ENCODE peak calls at places on chromosomes 2 and 18, in seven cellular contexts. A is A549; I is cardiac fibroblast; W is EH; P is activated effector memory CD4-positive, alpha-beta T cell treated with anti-CD3 and anti-CD28 coated beads, Interleukin-2, amount 50 U/mL, for 16 hours; H is Ammon's horn; K is LoVo. B is an unnamed sample.

GRCh38 chr2:84077504-84077903 is 381.6 kb downstream of the SUCLG1 start:
- DNase-seq in W (peak), K (peak), I (no peak), H (peak), A (peak), P (no peak), B (no peak)

GRCh38 chr2:238561230-238561629 is 134.5 kb downstream of the ASB1 start:
- DNase-seq in K (peak), H (no peak), A (peak), I (no peak), P (peak), W (peak), B (no peak)

GRCh38 chr2:177332041-177332991 is 60.3 kb upstream of the AGPS start:
- DNase-seq in K (peak), P (no peak), H (peak), W (peak), I (peak), A (peak), B (peak)

GRCh38 chr2:174180837-174181236 is 67.5 kb downstream of the OLA1 start:
- DNase-seq in K (no peak), W (no peak), A (peak), P (no peak), I (peak), H (no peak), B (no peak)

GRCh38 chr2:99729104-99729503 is 239.3 kb upstream of the REV1 start:
- DNase-seq in W (peak), P (no peak), A (no peak), I (peak), K (no peak), H (no peak), B (no peak)

GRCh38 chr18:4510709-4511108 is 55.6 kb upstream of the DLGAP1 start:
- DNase-seq in I (no peak), H (peak), W (no peak), P (no peak), K (no peak), A (peak), B (no peak)

GRCh38 chr2:239216614-239217273 is 184.1 kb downstream of the HDAC4 start:
- DNase-seq in H (no peak), P (peak), W (no peak), K (no peak), A (no peak), I (no peak), B (peak)

GRCh38 chr2:10985901-10986535 is 74.3 kb downstream of the KCNF1 start:
- DNase-seq in I (no peak), A (no peak), H (no peak), K (no peak), P (peak), W (no peak), B (no peak)

GRCh38 chr2:28355521-28356094 is 37.0 kb upstream of the FOSL2 start:
- DNase-seq in H (no peak), A (no peak), K (no peak), P (no peak), W (peak), I (no peak), B (no peak)

GRCh38 chr18:48820483-48821250 is 130.1 kb downstream of the SMAD7 start:
- DNase-seq in W (no peak), A (no peak), K (no peak), P (peak), I (no peak), H (no peak), B (no peak)

GRCh38 chr2:200492656-200493055 is 17.2 kb downstream of the KCTD18 start:
- DNase-seq in I (no peak), A (no peak), H (no peak), P (no peak), W (peak), K (no peak), B (no peak)

GRCh38 chr2:168241208-168241607 is 6.2 kb downstream of the STK39 start:
- DNase-seq in A (no peak), K (no peak), I (no peak), P (peak), W (peak), H (no peak), B (peak)

GRCh38 chr2:224039770-224040088 is 643 bp upstream of the SERPINE2 start:
- DNase-seq in I (no peak), A (no peak), P (no peak), K (no peak), W (no peak), H (no peak), B (no peak)

GRCh38 chr2:239287461-239287860 is 113.4 kb downstream of the HDAC4 start:
- DNase-seq in I (no peak), K (no peak), A (no peak), P (no peak), H (no peak), W (no peak), B (no peak)